ENCODE peak calls at places on chromosomes 5 and 9, in five cellular contexts. W is H54, T is lung microvascular endothelial cell, G is kidney, Q is aorta. Y is an unnamed sample.

GRCh38 chr5:62412549-62413329 is at the start of gene IPO11:
- DNase-seq in W (peak; percentile 86), T (peak; percentile 99), G (peak; percentile 99), Q (peak; percentile 100), Y (peak; percentile 99)

GRCh38 chr5:78638423-78638822 is 10.1 kb downstream of the LHFPL2 start:
- DNase-seq in W (peak; percentile 87), T (peak; percentile 99), G (peak; percentile 93), Q (peak; percentile 81), Y (peak; percentile 77)

GRCh38 chr9:114735732-114736131 is 53.7 kb upstream of the TEX48 start:
- DNase-seq in W (no peak), T (peak; percentile 87), G (no peak), Q (no peak), Y (no peak)

GRCh38 chr5:170070556-170071412 is 34.9 kb upstream of the FOXI1 start:
- DNase-seq in W (peak; percentile 34), T (peak; percentile 61), G (peak; percentile 73), Q (no peak), Y (peak; percentile 60)

GRCh38 chr5:133838286-133838685 is 130.1 kb downstream of the C5orf15 start:
- DNase-seq in W (no peak), T (no peak), G (no peak), Q (no peak), Y (no peak)

GRCh38 chr5:122101636-122102285 is 23.7 kb upstream of the LOX start:
- DNase-seq in W (no peak), T (peak; percentile 76), G (no peak), Q (no peak), Y (no peak)

GRCh38 chr5:35337332-35338168 is 107.3 kb upstream of the PRLR start:
- DNase-seq in W (no peak), T (no peak), G (no peak), Q (no peak), Y (no peak)

GRCh38 chr5:134874831-134875655 is 872 bp downstream of the TXNDC15 start:
- DNase-seq in W (peak; percentile 86), T (peak; percentile 81), G (peak; percentile 87), Q (peak; percentile 85), Y (peak; percentile 91)

GRCh38 chr5:33892419-33893151 is 795 bp upstream of the ADAMTS12 start:
- DNase-seq in W (peak; percentile 30), T (no peak), G (no peak), Q (peak; percentile 87), Y (peak; percentile 73)

GRCh38 chr9:86546712-86547111 is 192.5 kb upstream of the TUT7 start:
- DNase-seq in W (no peak), T (no peak), G (no peak), Q (no peak), Y (no peak)

GRCh38 chr9:82668724-82669324 is 394.1 kb downstream of the RASEF start:
- DNase-seq in W (no peak), T (no peak), G (no peak), Q (no peak), Y (no peak)

GRCh38 chr9:90915693-90916092 is 114.1 kb downstream of the SYK start:
- DNase-seq in W (peak; percentile 53), T (peak; percentile 34), G (no peak), Q (no peak), Y (no peak)

GRCh38 chr5:11672385-11673085 is 231.7 kb downstream of the CTNND2 start:
- DNase-seq in W (no peak), T (no peak), G (no peak), Q (no peak), Y (no peak)

GRCh38 chr5:157449011-157449723 is 10.8 kb upstream of the NIPAL4 start:
- DNase-seq in W (no peak), T (no peak), G (no peak), Q (peak; percentile 82), Y (peak; percentile 93)

GRCh38 chr5:104452554-104452953 is 890.0 kb upstream of the NUDT12 start:
- DNase-seq in W (no peak), T (no peak), G (no peak), Q (no peak), Y (no peak)

GRCh38 chr5:110681953-110682352 is 44.5 kb downstream of the TMEM232 start:
- DNase-seq in W (no peak), T (no peak), G (no peak), Q (no peak), Y (no peak)

GRCh38 chr9:137467896-137468295 is 8.8 kb upstream of the NSMF start:
- DNase-seq in W (no peak), T (no peak), G (peak; percentile 25), Q (peak; percentile 65), Y (no peak)

GRCh38 chr9:114685951-114686350 is 4.0 kb upstream of the TEX48 start:
- DNase-seq in W (no peak), T (no peak), G (no peak), Q (no peak), Y (no peak)

GRCh38 chr5:124743534-124744169 is 2.8 kb downstream of the ZNF608 start:
- DNase-seq in W (no peak), T (peak; percentile 30), G (no peak), Q (no peak), Y (no peak)

GRCh38 chr9:80928697-80929096 is 760.6 kb downstream of the TLE1 start:
- DNase-seq in W (no peak), T (no peak), G (no peak), Q (no peak), Y (no peak)

GRCh38 chr9:134663753-134664415 is 22.3 kb downstream of the COL5A1 start:
- DNase-seq in W (no peak), T (no peak), G (peak; percentile 47), Q (no peak), Y (peak; percentile 65)

GRCh38 chr5:75048457-75048953 is 3.9 kb downstream of the GCNT4 start:
- DNase-seq in W (no peak), T (no peak), G (no peak), Q (no peak), Y (no peak)

GRCh38 chr9:137606005-137606601 is 617 bp downstream of the ARRDC1 start:
- DNase-seq in W (no peak), T (no peak), G (peak; percentile 84), Q (peak; percentile 80), Y (no peak)

GRCh38 chr9:95770653-95771131 is 104.8 kb upstream of the ERCC6L2 start:
- DNase-seq in W (no peak), T (no peak), G (no peak), Q (no peak), Y (no peak)

GRCh38 chr9:113650207-113651131 is 186.9 kb downstream of the RGS3 start:
- DNase-seq in W (peak; percentile 74), T (peak; percentile 86), G (no peak), Q (no peak), Y (peak; percentile 65)

GRCh38 chr5:78211052-78211451 is 83.4 kb downstream of the AP3B1 start:
- DNase-seq in W (no peak), T (no peak), G (no peak), Q (no peak), Y (no peak)

GRCh38 chr9:27527702-27528277 is 1.8 kb downstream of the MOB3B start:
- DNase-seq in W (no peak), T (no peak), G (no peak), Q (no peak), Y (no peak)

GRCh38 chr9:123960965-123961364 is 31.0 kb upstream of the DENND1A start:
- DNase-seq in W (no peak), T (no peak), G (no peak), Q (no peak), Y (no peak)

GRCh38 chr9:20476912-20477311 is 145.4 kb downstream of the MLLT3 start:
- DNase-seq in W (no peak), T (peak; percentile 41), G (no peak), Q (no peak), Y (no peak)

GRCh38 chr9:136551401-136552116 is 5.7 kb upstream of the NOTCH1 start:
- DNase-seq in W (peak; percentile 99), T (peak; percentile 40), G (peak; percentile 92), Q (peak; percentile 94), Y (peak; percentile 96)

GRCh38 chr5:113245427-113246052 is 189.2 kb downstream of the TSSK1B start:
- DNase-seq in W (no peak), T (no peak), G (no peak), Q (no peak), Y (no peak)

GRCh38 chr9:38038307-38039089 is 30.5 kb downstream of the SHB start:
- DNase-seq in W (no peak), T (peak; percentile 36), G (peak; percentile 65), Q (no peak), Y (peak; percentile 67)

GRCh38 chr9:120783611-120784047 is 9.6 kb downstream of the FBXW2 start:
- DNase-seq in W (no peak), T (no peak), G (no peak), Q (no peak), Y (no peak)

GRCh38 chr5:81506900-81507588 is 113.1 kb upstream of the ACOT12 start:
- DNase-seq in W (peak; percentile 19), T (peak; percentile 94), G (no peak), Q (no peak), Y (peak; percentile 76)

GRCh38 chr5:111584651-111585050 is 72.3 kb upstream of the STARD4 start:
- DNase-seq in W (peak; percentile 24), T (peak; percentile 92), G (no peak), Q (no peak), Y (no peak)

GRCh38 chr9:73011346-73011745 is 58.5 kb upstream of the ALDH1A1 start:
- DNase-seq in W (no peak), T (peak; percentile 61), G (no peak), Q (no peak), Y (no peak)